ENCODE peak calls at places on chromosomes 3 and 15, in eight cellular contexts. N is left lung, D is HCT116, V is AG10803, Z is heart right ventricle, I is hepatocyte, C is astrocyte of the cerebellum, G is PC-3. T is an unnamed sample.
A peak's percentile ranks its signal among the peaks of the same experiment; 100 is the strongest.

GRCh38 chr3:197003461-197004385 is 25.9 kb downstream of the MELTF start:
- DNase-seq in N (no peak), D (no peak), V (no peak), Z (no peak), I (peak; percentile 42), C (no peak), G (peak; percentile 39), T (no peak)

GRCh38 chr15:68498076-68498475 is 66.1 kb upstream of the ITGA11 start:
- DNase-seq in N (no peak), D (no peak), V (no peak), Z (no peak), I (no peak), C (no peak), G (no peak), T (no peak)

GRCh38 chr3:38599886-38600285 is 49.6 kb downstream of the SCN5A start:
- DNase-seq in N (peak; percentile 4), D (no peak), V (no peak), Z (no peak), I (no peak), C (no peak), G (no peak), T (no peak)

GRCh38 chr3:146827836-146828235 is 222.7 kb upstream of the PLSCR5 start:
- DNase-seq in N (no peak), D (no peak), V (no peak), Z (no peak), I (no peak), C (no peak), G (no peak), T (no peak)

GRCh38 chr3:183764854-183765731 is 60.3 kb downstream of the MAP6D1 start:
- DNase-seq in N (no peak), D (no peak), V (peak; percentile 72), Z (no peak), I (peak; percentile 65), C (peak; percentile 75), G (peak; percentile 44), T (no peak)

GRCh38 chr3:142664819-142665218 is 59.0 kb upstream of the TRPC1 start:
- DNase-seq in N (no peak), D (no peak), V (no peak), Z (no peak), I (no peak), C (no peak), G (peak; percentile 5), T (no peak)

GRCh38 chr15:48415036-48415886 is 84.0 kb downstream of the DUT start:
- DNase-seq in N (no peak), D (no peak), V (peak; percentile 58), Z (no peak), I (no peak), C (no peak), G (peak; percentile 89), T (no peak)

GRCh38 chr3:19934098-19934566 is at the start of gene EFHB:
- DNase-seq in N (peak; percentile 49), D (peak; percentile 39), V (peak; percentile 21), Z (no peak), I (peak; percentile 81), C (no peak), G (peak; percentile 25), T (no peak)

GRCh38 chr15:46786886-46787285 is 930.4 kb upstream of the SEMA6D start:
- DNase-seq in N (no peak), D (no peak), V (no peak), Z (no peak), I (peak; percentile 11), C (no peak), G (no peak), T (no peak)

GRCh38 chr3:149512073-149512782 is 37.7 kb downstream of the TM4SF4 start:
- DNase-seq in N (peak; percentile 59), D (peak; percentile 50), V (peak; percentile 70), Z (peak; percentile 40), I (peak; percentile 82), C (no peak), G (peak; percentile 84), T (no peak)

GRCh38 chr15:68679961-68680371 is 101.2 kb downstream of the CORO2B start:
- DNase-seq in N (no peak), D (no peak), V (no peak), Z (no peak), I (no peak), C (no peak), G (no peak), T (no peak)

GRCh38 chr3:9809615-9810356 is at the start of gene TTLL3:
- DNase-seq in N (peak; percentile 78), D (no peak), V (peak; percentile 58), Z (peak; percentile 82), I (peak; percentile 83), C (no peak), G (peak; percentile 60), T (no peak)

GRCh38 chr3:24086597-24087369 is 141.7 kb downstream of the NR1D2 start:
- DNase-seq in N (no peak), D (no peak), V (peak; percentile 53), Z (no peak), I (peak; percentile 17), C (peak; percentile 27), G (no peak), T (no peak)

GRCh38 chr3:110419096-110419495 is 652.5 kb upstream of the NECTIN3 start:
- DNase-seq in N (no peak), D (no peak), V (no peak), Z (no peak), I (no peak), C (no peak), G (peak; percentile 20), T (no peak)

GRCh38 chr3:111769965-111770364 is 89.1 kb upstream of the PHLDB2 start:
- DNase-seq in N (no peak), D (no peak), V (no peak), Z (no peak), I (no peak), C (no peak), G (no peak), T (no peak)

GRCh38 chr3:115401891-115402501 is 221.3 kb upstream of the GAP43 start:
- DNase-seq in N (no peak), D (no peak), V (peak; percentile 92), Z (no peak), I (no peak), C (peak; percentile 46), G (peak; percentile 27), T (no peak)

GRCh38 chr3:82816086-82816485 is 1054.6 kb upstream of the GBE1 start:
- DNase-seq in N (no peak), D (no peak), V (no peak), Z (no peak), I (no peak), C (no peak), G (no peak), T (no peak)

GRCh38 chr3:188578579-188579363 is 424.8 kb downstream of the LPP start:
- DNase-seq in N (peak; percentile 50), D (no peak), V (peak; percentile 93), Z (peak; percentile 34), I (no peak), C (peak; percentile 89), G (peak; percentile 38), T (no peak)

GRCh38 chr3:150421799-150422548 is 13.9 kb downstream of the TSC22D2 start:
- DNase-seq in N (no peak), D (no peak), V (peak; percentile 46), Z (no peak), I (no peak), C (no peak), G (peak; percentile 77), T (no peak)

GRCh38 chr3:20104167-20104661 is 64.0 kb downstream of the KAT2B start:
- DNase-seq in N (no peak), D (no peak), V (no peak), Z (no peak), I (no peak), C (no peak), G (no peak), T (no peak)

GRCh38 chr3:23594066-23594465 is 211.7 kb upstream of the UBE2E1 start:
- DNase-seq in N (no peak), D (no peak), V (no peak), Z (no peak), I (no peak), C (no peak), G (no peak), T (no peak)

GRCh38 chr3:195860456-195860855 is 47.9 kb downstream of the TNK2 start:
- DNase-seq in N (no peak), D (no peak), V (no peak), Z (no peak), I (no peak), C (no peak), G (no peak), T (no peak)

GRCh38 chr3:195855471-195856409 is 44.0 kb upstream of the MUC4 start:
- DNase-seq in N (no peak), D (no peak), V (no peak), Z (no peak), I (no peak), C (no peak), G (peak; percentile 53), T (no peak)

GRCh38 chr3:195859846-195860411 is 48.2 kb upstream of the MUC4 start:
- DNase-seq in N (no peak), D (no peak), V (no peak), Z (no peak), I (no peak), C (no peak), G (no peak), T (no peak)

GRCh38 chr3:195856410-195857084 is 44.8 kb upstream of the MUC4 start:
- DNase-seq in N (no peak), D (no peak), V (no peak), Z (no peak), I (no peak), C (no peak), G (no peak), T (no peak)

GRCh38 chr3:195859061-195859845 is 47.5 kb upstream of the MUC4 start:
- DNase-seq in N (no peak), D (peak; percentile 47), V (peak; percentile 50), Z (peak; percentile 68), I (peak; percentile 75), C (peak; percentile 19), G (peak; percentile 89), T (no peak)
- H3K4me3 ChIP-seq in N (no peak overlapping the region), D (no peak overlapping the region), V (no peak overlapping the region), Z (peak overlapping the region; percentile 27), I (no peak overlapping the region), C (no peak overlapping the region), G (no peak overlapping the region), T (no peak overlapping the region)

GRCh38 chr3:148366743-148367410 is 330.8 kb upstream of the AGTR1 start:
- DNase-seq in N (no peak), D (no peak), V (peak; percentile 15), Z (no peak), I (no peak), C (peak; percentile 6), G (peak; percentile 49), T (no peak)
- TF ChIP-seq CTCF in N (no peak), D (peak; percentile 35), V (peak; percentile 42), Z (no peak), I (peak; percentile 30), C (no peak), G (peak; percentile 58), T (peak; percentile 35)

GRCh38 chr15:78811825-78812183 is 540 bp upstream of the ADAMTS7 start:
- DNase-seq in N (no peak), D (no peak), V (no peak), Z (peak; percentile 45), I (no peak), C (no peak), G (no peak), T (no peak)
- H3K4me3 ChIP-seq in N (peak overlapping the region; percentile 70), D (peak overlapping the region; percentile 25), V (peak overlapping the region; percentile 54), Z (peak overlapping the region; percentile 90), I (no peak overlapping the region), C (peak overlapping the region; percentile 55), G (peak overlapping the region; percentile 58), T (peak overlapping the region; percentile 49)

GRCh38 chr3:124886168-124887051 is 755 bp downstream of the ITGB5 start:
- DNase-seq in N (peak; percentile 57), D (no peak), V (peak; percentile 63), Z (peak; percentile 54), I (peak; percentile 84), C (no peak), G (peak; percentile 49), T (no peak)
- TF ChIP-seq CTCF in N (no peak), D (no peak), V (no peak), Z (no peak), I (peak; percentile 3), C (no peak), G (no peak), T (no peak)

GRCh38 chr3:14721126-14721864 is 46.4 kb downstream of the C3orf20 start:
- DNase-seq in N (no peak), D (no peak), V (no peak), Z (no peak), I (no peak), C (no peak), G (no peak), T (no peak)
- H3K4me3 ChIP-seq in N (no peak overlapping the region), D (no peak overlapping the region), V (no peak overlapping the region), Z (no peak overlapping the region), I (no peak overlapping the region), C (no peak overlapping the region), G (no peak overlapping the region), T (no peak overlapping the region)

T was measured in epithelial cell of proximal tubule.